ENCODE peak calls at places on chromosomes 7 and 10, in five cellular contexts. One of them, this sample, is unnamed.

GRCh38 chr7:95213148-95213547 is 111.2 kb downstream of the PON1 start:
- DNase-seq in amniotic stem cell: no peak
- DNase-seq in lung: no peak
- DNase-seq in adipocyte: no peak
- DNase-seq in cardiac muscle cell: peak
- DNase-seq in this sample: peak

GRCh38 chr7:22332481-22332880 is 24.5 kb downstream of the RAPGEF5 start:
- DNase-seq in cardiac muscle cell: no peak
- DNase-seq in adipocyte: no peak
- DNase-seq in lung: no peak
- DNase-seq in amniotic stem cell: no peak
- DNase-seq in this sample: peak

GRCh38 chr7:71817931-71818330 is 594.2 kb downstream of the CALN1 start:
- DNase-seq in lung: no peak
- DNase-seq in adipocyte: no peak
- DNase-seq in cardiac muscle cell: no peak
- DNase-seq in amniotic stem cell: no peak
- DNase-seq in this sample: no peak

GRCh38 chr7:75642810-75643486 is 95.8 kb downstream of the HIP1 start:
- DNase-seq in cardiac muscle cell: peak
- DNase-seq in amniotic stem cell: no peak
- DNase-seq in adipocyte: peak
- DNase-seq in lung: peak
- DNase-seq in this sample: peak

GRCh38 chr7:142896151-142896550 is 10.6 kb upstream of the TRPV6 start:
- DNase-seq in amniotic stem cell: no peak
- DNase-seq in cardiac muscle cell: no peak
- DNase-seq in adipocyte: no peak
- DNase-seq in lung: no peak
- DNase-seq in this sample: no peak

GRCh38 chr10:6543431-6544005 is 36.6 kb downstream of the PRKCQ start:
- DNase-seq in adipocyte: no peak
- DNase-seq in lung: no peak
- DNase-seq in cardiac muscle cell: no peak
- DNase-seq in amniotic stem cell: no peak
- DNase-seq in this sample: no peak

GRCh38 chr7:2820508-2820934 is 23.6 kb downstream of the GNA12 start:
- DNase-seq in cardiac muscle cell: peak
- DNase-seq in adipocyte: peak
- DNase-seq in lung: peak
- DNase-seq in amniotic stem cell: peak
- DNase-seq in this sample: peak

GRCh38 chr10:37975407-37975991 is 948 bp downstream of the ZNF25 start:
- DNase-seq in adipocyte: peak
- DNase-seq in amniotic stem cell: peak
- DNase-seq in cardiac muscle cell: peak
- DNase-seq in lung: no peak
- DNase-seq in this sample: no peak

GRCh38 chr7:45223728-45224630 is 66.4 kb downstream of the RAMP3 start:
- DNase-seq in amniotic stem cell: no peak
- DNase-seq in cardiac muscle cell: no peak
- DNase-seq in lung: peak
- DNase-seq in adipocyte: no peak
- DNase-seq in this sample: no peak

GRCh38 chr10:48739141-48739540 is 54.5 kb downstream of the WDFY4 start:
- DNase-seq in adipocyte: no peak
- DNase-seq in cardiac muscle cell: no peak
- DNase-seq in amniotic stem cell: no peak
- DNase-seq in lung: no peak
- DNase-seq in this sample: no peak

GRCh38 chr7:127632276-127632910 is 14.5 kb upstream of the PAX4 start:
- DNase-seq in adipocyte: peak
- DNase-seq in lung: no peak
- DNase-seq in cardiac muscle cell: peak
- DNase-seq in amniotic stem cell: no peak
- DNase-seq in this sample: peak

GRCh38 chr7:92717982-92718716 is 118.2 kb downstream of the CDK6 start:
- DNase-seq in adipocyte: peak
- DNase-seq in amniotic stem cell: peak
- DNase-seq in cardiac muscle cell: peak
- DNase-seq in lung: peak
- DNase-seq in this sample: peak

GRCh38 chr10:60473557-60473956 is 83.9 kb upstream of the ANK3 start:
- DNase-seq in cardiac muscle cell: no peak
- DNase-seq in amniotic stem cell: no peak
- DNase-seq in adipocyte: no peak
- DNase-seq in lung: no peak
- DNase-seq in this sample: no peak

GRCh38 chr10:79473511-79474095 is 28.2 kb upstream of the ZCCHC24 start:
- DNase-seq in lung: no peak
- DNase-seq in adipocyte: no peak
- DNase-seq in cardiac muscle cell: no peak
- DNase-seq in amniotic stem cell: no peak
- DNase-seq in this sample: no peak

GRCh38 chr10:77970869-77971803 is 44.6 kb upstream of the DLG5 start:
- DNase-seq in cardiac muscle cell: peak
- DNase-seq in lung: peak
- DNase-seq in adipocyte: peak
- DNase-seq in amniotic stem cell: peak
- DNase-seq in this sample: peak

GRCh38 chr7:86939197-86939814 is 120.1 kb downstream of the ELAPOR2 start:
- DNase-seq in cardiac muscle cell: peak
- DNase-seq in adipocyte: peak
- DNase-seq in amniotic stem cell: peak
- DNase-seq in lung: peak
- DNase-seq in this sample: peak

GRCh38 chr7:52719677-52720076 is 315.8 kb upstream of the POM121L12 start:
- DNase-seq in lung: no peak
- DNase-seq in amniotic stem cell: no peak
- DNase-seq in adipocyte: no peak
- DNase-seq in cardiac muscle cell: no peak
- DNase-seq in this sample: no peak

GRCh38 chr7:74289660-74290589 is 718 bp downstream of the CLIP2 start:
- DNase-seq in cardiac muscle cell: no peak
- DNase-seq in amniotic stem cell: no peak
- DNase-seq in adipocyte: peak
- DNase-seq in lung: no peak
- DNase-seq in this sample: peak

GRCh38 chr7:155371884-155372781 is 74.5 kb downstream of the INSIG1 start:
- DNase-seq in cardiac muscle cell: no peak
- DNase-seq in adipocyte: no peak
- DNase-seq in amniotic stem cell: no peak
- DNase-seq in lung: no peak
- DNase-seq in this sample: no peak

GRCh38 chr10:68348265-68348741 is 15.6 kb upstream of the PBLD start:
- DNase-seq in adipocyte: peak
- DNase-seq in amniotic stem cell: peak
- DNase-seq in cardiac muscle cell: peak
- DNase-seq in lung: no peak
- DNase-seq in this sample: peak

GRCh38 chr10:69359089-69360025 is 57.4 kb downstream of the TACR2 start:
- DNase-seq in cardiac muscle cell: peak
- DNase-seq in adipocyte: peak
- DNase-seq in lung: no peak
- DNase-seq in amniotic stem cell: no peak
- DNase-seq in this sample: peak

GRCh38 chr7:49669692-49670260 is 103.7 kb upstream of the VWC2 start:
- DNase-seq in adipocyte: no peak
- DNase-seq in lung: no peak
- DNase-seq in amniotic stem cell: no peak
- DNase-seq in cardiac muscle cell: no peak
- DNase-seq in this sample: no peak

GRCh38 chr7:141698247-141699015 is 3.5 kb downstream of the DENND11 start:
- DNase-seq in adipocyte: no peak
- DNase-seq in amniotic stem cell: no peak
- DNase-seq in cardiac muscle cell: no peak
- DNase-seq in lung: no peak
- DNase-seq in this sample: no peak

GRCh38 chr7:78879206-78879605 is 574.3 kb downstream of the MAGI2 start:
- DNase-seq in lung: no peak
- DNase-seq in amniotic stem cell: no peak
- DNase-seq in adipocyte: no peak
- DNase-seq in cardiac muscle cell: no peak
- DNase-seq in this sample: no peak

GRCh38 chr10:112393341-112393740 is 19.4 kb downstream of the ACSL5 start:
- DNase-seq in adipocyte: no peak
- DNase-seq in cardiac muscle cell: no peak
- DNase-seq in lung: no peak
- DNase-seq in amniotic stem cell: no peak
- DNase-seq in this sample: no peak

GRCh38 chr10:119654540-119654939 is 3.4 kb downstream of the BAG3 start:
- DNase-seq in adipocyte: no peak
- DNase-seq in cardiac muscle cell: peak
- DNase-seq in lung: peak
- DNase-seq in amniotic stem cell: no peak
- DNase-seq in this sample: peak

GRCh38 chr10:51422311-51423120 is 276.9 kb downstream of the CSTF2T start:
- DNase-seq in adipocyte: peak
- DNase-seq in cardiac muscle cell: peak
- DNase-seq in amniotic stem cell: peak
- DNase-seq in lung: peak
- DNase-seq in this sample: peak

GRCh38 chr7:115363916-115364315 is 442.0 kb downstream of the MDFIC start:
- DNase-seq in adipocyte: peak
- DNase-seq in cardiac muscle cell: peak
- DNase-seq in lung: no peak
- DNase-seq in amniotic stem cell: no peak
- DNase-seq in this sample: peak

GRCh38 chr7:113285411-113285810 is 167.1 kb upstream of the SMIM30 start:
- DNase-seq in adipocyte: no peak
- DNase-seq in cardiac muscle cell: no peak
- DNase-seq in amniotic stem cell: no peak
- DNase-seq in lung: no peak
- DNase-seq in this sample: no peak

GRCh38 chr10:62699148-62699547 is 105.4 kb upstream of the ADO start:
- DNase-seq in lung: no peak
- DNase-seq in adipocyte: no peak
- DNase-seq in amniotic stem cell: no peak
- DNase-seq in cardiac muscle cell: no peak
- DNase-seq in this sample: no peak

GRCh38 chr7:140062118-140062527 is 628 bp downstream of the PARP12 start:
- DNase-seq in cardiac muscle cell: peak
- DNase-seq in amniotic stem cell: no peak
- DNase-seq in lung: peak
- DNase-seq in adipocyte: peak
- DNase-seq in this sample: no peak

GRCh38 chr10:3150961-3151360 is 21.6 kb downstream of the PITRM1 start:
- DNase-seq in lung: no peak
- DNase-seq in amniotic stem cell: no peak
- DNase-seq in cardiac muscle cell: no peak
- DNase-seq in adipocyte: no peak
- DNase-seq in this sample: no peak

GRCh38 chr7:100400656-100401055 is 27.4 kb downstream of the PILRA start:
- DNase-seq in adipocyte: no peak
- DNase-seq in amniotic stem cell: no peak
- DNase-seq in cardiac muscle cell: no peak
- DNase-seq in lung: no peak
- DNase-seq in this sample: no peak

GRCh38 chr10:30103595-30104310 is 44.4 kb upstream of the JCAD start:
- DNase-seq in adipocyte: no peak
- DNase-seq in cardiac muscle cell: no peak
- DNase-seq in lung: no peak
- DNase-seq in amniotic stem cell: no peak
- DNase-seq in this sample: no peak

GRCh38 chr10:43689955-43690771 is 41.5 kb upstream of the ZNF32 start:
- DNase-seq in lung: peak
- DNase-seq in adipocyte: peak
- DNase-seq in amniotic stem cell: peak
- DNase-seq in cardiac muscle cell: peak
- DNase-seq in this sample: peak

GRCh38 chr7:135501402-135501801 is 8.5 kb downstream of the CNOT4 start:
- DNase-seq in cardiac muscle cell: no peak
- DNase-seq in adipocyte: peak
- DNase-seq in amniotic stem cell: no peak
- DNase-seq in lung: no peak
- DNase-seq in this sample: no peak

GRCh38 chr7:13946181-13946580 is 43.3 kb downstream of the ETV1 start:
- DNase-seq in adipocyte: peak
- DNase-seq in amniotic stem cell: no peak
- DNase-seq in cardiac muscle cell: peak
- DNase-seq in lung: no peak
- DNase-seq in this sample: peak

GRCh38 chr10:6120691-6121090 is 31.9 kb downstream of the RBM17 start:
- DNase-seq in cardiac muscle cell: peak
- DNase-seq in lung: no peak
- DNase-seq in adipocyte: no peak
- DNase-seq in amniotic stem cell: no peak
- DNase-seq in this sample: no peak

GRCh38 chr10:123521076-123521475 is 145.1 kb upstream of the GPR26 start:
- DNase-seq in lung: peak
- DNase-seq in adipocyte: no peak
- DNase-seq in cardiac muscle cell: no peak
- DNase-seq in amniotic stem cell: no peak
- DNase-seq in this sample: no peak

This sample was measured in fibroblast of gingiva.